ENCODE peak calls at places on chromosomes 6 and 20, in six cellular contexts. O is substantia nigra, V is K562, Y is left lung, J is aorta, Z is brain microvascular endothelial cell. S is an unnamed sample.

GRCh38 chr20:46646659-46647380 is 4.4 kb downstream of the SLC13A3 start:
- DNase-seq in O (no peak), V (no peak), Y (no peak), J (no peak), Z (no peak), S (no peak)

GRCh38 chr6:113924199-113924791 is 46.7 kb downstream of the HDAC2 start:
- DNase-seq in O (no peak), V (no peak), Y (no peak), J (no peak), Z (no peak), S (no peak)

GRCh38 chr6:143068001-143068400 is 7.3 kb downstream of the AIG1 start:
- DNase-seq in O (no peak), V (no peak), Y (no peak), J (no peak), Z (no peak), S (no peak)

GRCh38 chr20:47784599-47785320 is 521 bp downstream of the SULF2 start:
- DNase-seq in O (no peak), V (no peak), Y (peak; percentile 36), J (no peak), Z (no peak), S (no peak)

GRCh38 chr6:7727150-7727950 is 1.5 kb downstream of the BMP6 start:
- DNase-seq in O (no peak), V (no peak), Y (no peak), J (peak; percentile 75), Z (no peak), S (no peak)

GRCh38 chr6:87407531-87407895 is 259 bp upstream of the CFAP206 start:
- DNase-seq in O (no peak), V (no peak), Y (peak; percentile 42), J (no peak), Z (peak; percentile 51), S (no peak)

GRCh38 chr6:169921853-169922779 is 170.7 kb downstream of the ERMARD start:
- DNase-seq in O (no peak), V (no peak), Y (no peak), J (no peak), Z (no peak), S (no peak)

GRCh38 chr6:47680724-47681123 is 17.7 kb upstream of the ADGRF4 start:
- DNase-seq in O (no peak), V (no peak), Y (no peak), J (no peak), Z (no peak), S (no peak)

GRCh38 chr20:58416832-58417231 is 27.8 kb downstream of the VAPB start:
- DNase-seq in O (no peak), V (no peak), Y (no peak), J (no peak), Z (no peak), S (no peak)

GRCh38 chr6:45432944-45433343 is 55.2 kb upstream of the SUPT3H start:
- DNase-seq in O (no peak), V (no peak), Y (no peak), J (no peak), Z (no peak), S (no peak)

GRCh38 chr20:63686492-63687321 is 9.7 kb upstream of the TNFRSF6B start:
- DNase-seq in O (no peak), V (peak; percentile 48), Y (peak; percentile 86), J (peak; percentile 88), Z (peak; percentile 81), S (no peak)

GRCh38 chr6:138341176-138341575 is 36.5 kb upstream of the SMIM28 start:
- DNase-seq in O (no peak), V (no peak), Y (no peak), J (no peak), Z (no peak), S (no peak)

GRCh38 chr20:62895539-62895938 is 30.8 kb downstream of the DIDO1 start:
- DNase-seq in O (no peak), V (no peak), Y (no peak), J (no peak), Z (no peak), S (no peak)

GRCh38 chr20:3406481-3407425 is 716 bp downstream of the DNAAF9 start:
- DNase-seq in O (peak; percentile 61), V (peak; percentile 26), Y (peak; percentile 56), J (no peak), Z (peak; percentile 37), S (no peak)

GRCh38 chr6:163014736-163015135 is 287.0 kb downstream of the PACRG start:
- DNase-seq in O (no peak), V (no peak), Y (no peak), J (no peak), Z (no peak), S (no peak)

GRCh38 chr20:5504061-5504739 is 187.4 kb upstream of the PROKR2 start:
- DNase-seq in O (peak; percentile 42), V (peak; percentile 60), Y (peak; percentile 52), J (peak; percentile 87), Z (peak; percentile 10), S (no peak)

GRCh38 chr20:50373674-50374286 is 136.4 kb upstream of the PTPN1 start:
- DNase-seq in O (no peak), V (no peak), Y (no peak), J (no peak), Z (no peak), S (no peak)

GRCh38 chr20:50370036-50370566 is 140.1 kb upstream of the PTPN1 start:
- DNase-seq in O (no peak), V (no peak), Y (no peak), J (no peak), Z (no peak), S (no peak)

GRCh38 chr20:58711266-58712051 is 18.9 kb downstream of the NPEPL1 start:
- DNase-seq in O (no peak), V (no peak), Y (peak; percentile 14), J (peak; percentile 53), Z (no peak), S (no peak)

GRCh38 chr6:47718571-47718970 is 20.2 kb downstream of the ADGRF4 start:
- DNase-seq in O (no peak), V (no peak), Y (no peak), J (no peak), Z (no peak), S (no peak)

GRCh38 chr6:38110407-38111025 is 291.0 kb downstream of the ZFAND3 start:
- DNase-seq in O (peak; percentile 26), V (no peak), Y (no peak), J (no peak), Z (no peak), S (no peak)

GRCh38 chr6:152244998-152245630 is 392.0 kb downstream of the SYNE1 start:
- DNase-seq in O (no peak), V (no peak), Y (no peak), J (no peak), Z (no peak), S (no peak)

GRCh38 chr20:38082894-38083293 is 49.3 kb downstream of the RPRD1B start:
- DNase-seq in O (no peak), V (no peak), Y (no peak), J (no peak), Z (no peak), S (no peak)

GRCh38 chr6:110618591-110619267 is 142.3 kb upstream of the SLC22A16 start:
- DNase-seq in O (no peak), V (no peak), Y (no peak), J (no peak), Z (no peak), S (no peak)

GRCh38 chr6:16706029-16706428 is 55.2 kb downstream of the ATXN1 start:
- DNase-seq in O (no peak), V (no peak), Y (no peak), J (no peak), Z (no peak), S (no peak)
- H3K27ac ChIP-seq in O (no peak overlapping the region), V (no peak overlapping the region), Y (peak overlapping the region; percentile 82), J (no peak overlapping the region), Z (no peak overlapping the region), S (peak overlapping the region; percentile 78)

DNA sequence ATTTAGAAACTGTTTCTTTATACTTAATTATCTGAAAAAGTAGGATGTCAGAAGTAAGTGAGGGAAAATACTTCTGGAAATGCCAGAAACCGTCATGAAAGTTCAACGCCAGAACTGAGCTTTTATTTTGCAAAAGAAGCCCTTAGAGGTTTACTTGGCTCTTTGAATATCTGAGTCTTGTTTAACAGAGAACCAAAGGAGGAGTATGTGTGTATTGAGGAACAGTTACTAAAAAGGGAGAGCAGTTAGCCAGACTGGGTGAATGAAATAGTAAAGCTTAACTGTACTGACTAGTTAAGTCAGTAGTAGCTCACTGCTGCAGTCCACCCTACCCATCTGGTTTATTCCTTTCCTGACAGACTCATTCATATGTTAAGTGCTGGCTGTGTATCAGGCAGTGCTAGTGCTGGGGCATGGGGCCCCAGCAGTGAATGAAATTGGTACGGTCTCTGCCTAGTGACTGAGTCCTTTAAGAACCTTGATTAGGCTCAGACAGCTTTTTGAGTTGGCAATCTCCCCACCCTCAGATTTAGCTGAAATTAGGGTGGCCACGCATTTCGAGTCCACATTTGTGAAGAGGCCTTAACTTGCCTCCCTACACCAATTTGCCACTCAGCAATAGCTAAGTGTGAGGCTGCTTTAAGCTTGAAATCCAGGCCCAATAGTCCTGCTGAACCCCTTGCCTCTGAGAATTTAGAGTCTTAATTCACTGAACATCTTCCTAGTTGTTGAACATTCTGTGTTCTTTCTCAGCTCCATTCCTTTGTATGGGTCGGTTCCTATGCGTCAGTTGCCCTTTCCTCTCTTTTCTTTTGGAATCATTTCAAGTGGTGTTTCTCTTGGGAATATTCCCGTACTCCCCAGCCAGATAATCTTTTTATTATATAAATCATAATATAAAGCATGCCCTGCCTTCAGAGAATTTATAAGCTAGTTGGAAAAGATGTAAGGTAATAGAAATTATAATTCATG is 20.2 kb downstream of the MAP3K4 start:
- DNase-seq in O (no peak), V (no peak), Y (no peak), J (no peak), Z (peak; percentile 14), S (no peak)
- H3K27ac ChIP-seq in O (no peak overlapping the region), V (no peak overlapping the region), Y (no peak overlapping the region), J (peak overlapping the region; percentile 66), Z (peak overlapping the region; percentile 70), S (no peak overlapping the region)

GRCh38 chr20:10761786-10762185 is 88.0 kb upstream of the JAG1 start:
- DNase-seq in O (no peak), V (no peak), Y (no peak), J (no peak), Z (peak; percentile 98), S (no peak)
- H3K27ac ChIP-seq in O (no peak overlapping the region), V (no peak overlapping the region), Y (no peak overlapping the region), J (peak overlapping the region; percentile 53), Z (peak overlapping the region; percentile 95), S (peak overlapping the region; percentile 90)

DNA sequence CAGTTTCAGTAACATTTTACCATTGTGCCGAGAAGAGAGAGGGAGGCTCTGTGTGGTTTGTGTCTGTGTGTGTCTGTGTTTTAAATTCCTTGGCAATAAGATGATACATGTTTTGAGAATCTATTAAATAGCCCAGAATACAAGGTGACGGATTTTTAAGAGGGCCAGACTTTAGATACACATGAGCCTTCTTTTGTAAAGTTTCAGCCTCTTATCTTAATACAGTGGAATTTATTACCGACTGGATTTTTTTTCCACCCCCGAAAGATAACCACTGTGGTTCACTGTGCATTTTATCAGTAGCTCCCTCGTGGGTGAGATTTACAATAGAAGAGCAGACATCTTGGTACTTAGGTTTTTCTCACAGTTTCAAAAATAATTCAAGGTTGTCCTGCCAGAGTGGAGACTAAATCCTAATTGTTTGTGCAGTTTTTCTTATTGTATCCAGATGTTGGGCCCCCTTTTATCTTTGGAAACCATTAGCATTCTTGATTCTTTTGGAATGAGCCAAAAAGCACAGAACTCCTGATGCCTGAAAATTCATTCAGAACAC is 49.9 kb downstream of the STK4 start:
- DNase-seq in O (no peak), V (no peak), Y (no peak), J (no peak), Z (peak; percentile 49), S (no peak)
- H3K27ac ChIP-seq in O (no peak overlapping the region), V (no peak overlapping the region), Y (no peak overlapping the region), J (no peak overlapping the region), Z (peak overlapping the region; percentile 70), S (no peak overlapping the region)

S was measured in epithelial cell of prostate.